ENCODE peak calls at places on chromosomes 12 and 14, in eight cellular contexts. L is choroid plexus epithelial cell; C is K562; J is GM23338; K is BJ; V is CD4-positive, alpha-beta T cell; N is neural progenitor cell; Q is mammary epithelial cell. F is an unnamed sample.
A peak's percentile ranks its signal among the peaks of the same experiment; 100 is the strongest.

GRCh38 chr14:102729825-102730224 is 47.4 kb upstream of the TRAF3 start:
- DNase-seq in L (no peak), C (no peak), J (no peak), K (no peak), V (no peak), N (no peak), Q (no peak), F (no peak)

GRCh38 chr12:54956818-54957641 is 27.5 kb downstream of the TESPA1 start:
- DNase-seq in L (no peak), C (no peak), J (no peak), K (no peak), V (no peak), N (peak; percentile 49), Q (no peak), F (no peak)

GRCh38 chr12:89040146-89040964 is 311.9 kb downstream of the DUSP6 start:
- DNase-seq in L (peak; percentile 61), C (no peak), J (peak; percentile 27), K (no peak), V (peak; percentile 38), N (no peak), Q (peak; percentile 78), F (no peak)

GRCh38 chr14:21267431-21267845 is 1.8 kb downstream of the HNRNPC start:
- DNase-seq in L (no peak), C (no peak), J (no peak), K (no peak), V (no peak), N (no peak), Q (peak; percentile 10), F (no peak)

GRCh38 chr12:76720068-76720467 is 43.8 kb upstream of the ZDHHC17 start:
- DNase-seq in L (peak; percentile 73), C (no peak), J (no peak), K (no peak), V (no peak), N (no peak), Q (peak; percentile 65), F (no peak)

GRCh38 chr12:579450-580110 is 83.7 kb downstream of the NINJ2 start:
- DNase-seq in L (no peak), C (no peak), J (no peak), K (no peak), V (no peak), N (peak; percentile 58), Q (no peak), F (no peak)

GRCh38 chr14:25945746-25946145 is 652.1 kb downstream of the NOVA1 start:
- DNase-seq in L (no peak), C (no peak), J (no peak), K (no peak), V (no peak), N (no peak), Q (no peak), F (no peak)

GRCh38 chr14:32588448-32589320 is 259.6 kb downstream of the AKAP6 start:
- DNase-seq in L (peak; percentile 82), C (peak; percentile 20), J (peak; percentile 74), K (no peak), V (no peak), N (peak; percentile 65), Q (peak; percentile 21), F (peak; percentile 19)

GRCh38 chr14:100721568-100721967 is 5.1 kb upstream of the DLK1 start:
- DNase-seq in L (no peak), C (no peak), J (no peak), K (no peak), V (no peak), N (no peak), Q (no peak), F (no peak)

DNA sequence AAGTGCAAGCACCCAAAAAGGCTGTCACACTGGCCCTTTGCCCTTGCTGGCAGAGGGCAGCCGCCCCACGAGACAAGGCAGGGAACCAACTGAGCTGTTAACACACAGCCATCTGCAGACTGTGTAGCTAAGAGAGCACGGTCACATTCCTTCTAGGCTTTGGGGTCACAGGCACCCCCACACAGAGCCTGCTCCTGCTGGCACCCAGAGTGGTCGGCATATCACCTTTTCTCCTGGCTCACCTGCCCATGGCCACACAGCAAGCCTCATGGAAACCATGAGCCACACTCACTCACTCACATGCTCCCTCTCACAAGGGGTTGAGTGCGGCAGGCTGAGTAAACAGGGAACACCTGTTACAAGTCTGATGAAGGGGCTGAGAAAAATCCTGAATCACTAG is 214.5 kb downstream of the PCNX1 start:
- DNase-seq in L (no peak), C (no peak), J (no peak), K (no peak), V (no peak), N (no peak), Q (no peak), F (no peak)
- TF ChIP-seq CTCF in L (no peak), C (no peak), J (no peak), K (no peak), V (no peak), N (no peak), Q (no peak), F (no peak)

GRCh38 chr12:113000433-113000832 is 22.1 kb downstream of the OAS2 start:
- DNase-seq in L (no peak), C (no peak), J (no peak), K (no peak), V (no peak), N (no peak), Q (no peak), F (no peak)
- TF ChIP-seq CTCF in L (no peak), C (no peak), J (no peak), K (no peak), V (no peak), N (no peak), Q (no peak), F (no peak)

GRCh38 chr12:75488553-75488952 is 8.0 kb downstream of the GLIPR1 start:
- DNase-seq in L (peak; percentile 75), C (peak; percentile 25), J (peak; percentile 65), K (no peak), V (no peak), N (peak; percentile 38), Q (peak; percentile 20), F (no peak)
- TF ChIP-seq CTCF in L (peak; percentile 80), C (peak; percentile 56), J (peak; percentile 57), K (peak; percentile 50), V (peak; percentile 30), N (peak; percentile 51), Q (peak; percentile 56), F (no peak)

DNA sequence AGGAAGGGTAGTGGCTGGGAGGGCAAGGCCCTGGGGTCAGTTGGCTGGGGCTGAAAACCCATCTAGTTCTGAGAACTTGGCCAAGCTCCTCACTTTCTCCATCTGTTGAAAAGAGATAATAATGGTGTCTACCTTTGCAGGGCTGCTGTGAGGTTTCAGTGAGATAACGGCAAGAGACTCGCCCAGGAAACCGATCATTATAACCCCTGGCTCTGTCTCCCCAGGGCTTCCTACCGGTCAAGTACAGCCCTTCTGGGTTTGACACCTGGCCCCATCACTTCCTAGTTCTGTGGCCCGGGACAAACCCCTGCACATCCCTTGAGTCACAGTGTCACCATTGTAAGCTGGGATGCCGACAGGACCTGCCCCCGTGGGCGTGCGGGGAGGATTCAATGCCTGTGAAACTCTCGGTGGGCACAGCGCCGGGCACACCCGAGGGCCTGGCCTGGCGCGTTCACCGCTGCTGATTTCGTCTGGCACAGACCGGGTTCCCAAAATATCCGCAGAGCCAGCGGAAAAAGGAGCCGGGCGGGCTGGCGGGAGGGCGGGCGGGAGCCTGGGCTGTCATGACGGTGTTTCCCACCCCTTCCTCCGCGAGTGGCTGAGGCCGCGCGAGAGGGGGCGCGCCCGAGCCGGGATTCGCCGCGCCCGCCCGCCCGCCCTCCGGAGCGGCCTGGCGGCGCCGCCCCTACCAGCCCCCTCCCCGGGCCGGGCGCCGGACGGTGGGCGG is 4.5 kb downstream of the KMT5A start:
- DNase-seq in L (peak; percentile 59), C (peak; percentile 86), J (peak; percentile 70), K (no peak), V (peak; percentile 69), N (peak; percentile 88), Q (peak; percentile 62), F (peak; percentile 78)
- TF ChIP-seq CTCF in L (no peak), C (no peak), J (no peak), K (no peak), V (no peak), N (peak; percentile 17), Q (no peak), F (no peak)

DNA sequence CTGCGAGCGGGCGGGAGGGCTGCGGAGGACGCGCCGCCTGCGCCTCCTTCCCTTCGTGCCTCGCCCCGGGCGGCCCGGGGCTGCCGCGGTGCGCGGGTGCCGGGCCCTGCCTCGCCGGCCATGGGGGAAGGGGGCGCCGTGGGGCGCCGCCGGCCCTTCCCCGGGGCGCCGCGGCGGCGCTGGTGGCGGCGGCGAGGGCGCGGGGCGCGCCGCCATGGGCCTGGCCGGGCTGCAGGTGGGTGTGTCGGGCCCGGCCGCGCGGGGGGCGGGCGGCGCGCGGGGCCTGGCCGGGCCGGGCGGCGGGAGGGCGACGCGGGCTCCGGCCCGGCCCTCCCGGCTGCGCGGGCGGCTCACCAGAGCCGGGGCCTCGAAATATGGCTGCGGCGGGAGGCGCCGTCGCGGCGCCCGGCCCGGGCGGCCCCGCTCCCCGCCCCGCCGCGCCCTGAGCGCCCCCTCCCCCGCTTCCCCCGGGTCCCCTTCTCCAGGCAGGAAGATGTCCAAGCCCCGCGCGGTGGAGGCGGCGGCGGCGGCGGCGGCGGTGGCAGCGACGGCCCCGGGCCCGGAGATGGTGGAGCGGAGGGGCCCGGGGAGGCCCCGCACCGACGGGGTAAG is 5.1 kb downstream of the KMT5A start:
- DNase-seq in L (no peak), C (peak; percentile 70), J (peak; percentile 21), K (no peak), V (no peak), N (no peak), Q (no peak), F (peak; percentile 42)
- TF ChIP-seq CTCF in L (no peak), C (no peak), J (no peak), K (no peak), V (no peak), N (no peak), Q (no peak), F (no peak)

GRCh38 chr14:73935666-73936065 is 14.2 kb downstream of the FAM161B start:
- DNase-seq in L (peak; percentile 45), C (peak; percentile 25), J (peak; percentile 51), K (no peak), V (no peak), N (no peak), Q (no peak), F (no peak)
- TF ChIP-seq CTCF in L (peak; percentile 48), C (peak; percentile 19), J (peak; percentile 52), K (peak; percentile 30), V (peak; percentile 6), N (peak; percentile 20), Q (peak; percentile 19), F (peak; percentile 24)

GRCh38 chr14:56751471-56751870 is 58.8 kb downstream of the OTX2 start:
- DNase-seq in L (no peak), C (no peak), J (peak; percentile 63), K (no peak), V (no peak), N (peak; percentile 53), Q (no peak), F (no peak)
- TF ChIP-seq CTCF in L (no peak), C (no peak), J (peak; percentile 57), K (no peak), V (no peak), N (peak; percentile 47), Q (no peak), F (peak; percentile 21)